ENCODE peak calls at places on chromosomes 3 and 15, in eight cellular contexts. G, Z, F, O, R, K, S and H are unnamed samples.

GRCh38 chr15:65336369-65336766 is 31.9 kb downstream of the RNU5B-1 start:
- DNase-seq in G (no peak), Z (no peak), F (no peak), O (no peak), R (no peak), K (no peak), S (no peak), H (no peak)

GRCh38 chr3:111700054-111700453 is 104.9 kb upstream of the ZBED2 start:
- DNase-seq in G (no peak), Z (no peak), F (no peak), O (no peak), R (no peak), K (no peak), S (no peak), H (no peak)

GRCh38 chr3:4826237-4827100 is 152.8 kb upstream of the BHLHE40 start:
- DNase-seq in G (peak; percentile 77), Z (peak; percentile 88), F (peak; percentile 76), O (no peak), R (no peak), K (peak; percentile 85), S (no peak), H (peak; percentile 95)

GRCh38 chr3:157572559-157573270 is 69.5 kb upstream of the VEPH1 start:
- DNase-seq in G (peak; percentile 46), Z (no peak), F (peak; percentile 26), O (no peak), R (peak; percentile 64), K (no peak), S (peak; percentile 32), H (no peak)

GRCh38 chr3:10706156-10707088 is 109.6 kb upstream of the SLC6A11 start:
- DNase-seq in G (no peak), Z (no peak), F (no peak), O (no peak), R (no peak), K (no peak), S (no peak), H (no peak)

GRCh38 chr15:57529748-57530147 is 62.0 kb upstream of the MYZAP start:
- DNase-seq in G (no peak), Z (no peak), F (no peak), O (no peak), R (no peak), K (no peak), S (no peak), H (no peak)

GRCh38 chr3:46913644-46914043 is 36.1 kb downstream of the PTH1R start:
- DNase-seq in G (peak; percentile 77), Z (no peak), F (peak; percentile 61), O (no peak), R (peak; percentile 81), K (peak; percentile 22), S (peak; percentile 81), H (no peak)

GRCh38 chr15:41734079-41734478 is 40.2 kb upstream of the MAPKBP1 start:
- DNase-seq in G (peak; percentile 37), Z (no peak), F (no peak), O (no peak), R (peak; percentile 58), K (no peak), S (no peak), H (no peak)

GRCh38 chr3:189342811-189343210 is 171.0 kb downstream of the TPRG1 start:
- DNase-seq in G (peak; percentile 21), Z (no peak), F (no peak), O (no peak), R (no peak), K (no peak), S (no peak), H (no peak)

GRCh38 chr15:65366122-65366892 is 11.5 kb downstream of the IGDCC3 start:
- DNase-seq in G (no peak), Z (no peak), F (no peak), O (no peak), R (no peak), K (no peak), S (no peak), H (no peak)

GRCh38 chr3:123333401-123333800 is 115.5 kb downstream of the ADCY5 start:
- DNase-seq in G (no peak), Z (no peak), F (no peak), O (no peak), R (no peak), K (peak; percentile 14), S (no peak), H (no peak)

GRCh38 chr3:53150247-53151085 is 10.5 kb upstream of the PRKCD start:
- DNase-seq in G (peak; percentile 36), Z (no peak), F (peak; percentile 91), O (no peak), R (peak; percentile 47), K (no peak), S (peak; percentile 67), H (no peak)

GRCh38 chr15:31489801-31490646 is 163.4 kb downstream of the KLF13 start:
- DNase-seq in G (peak; percentile 47), Z (no peak), F (peak; percentile 59), O (no peak), R (peak; percentile 62), K (no peak), S (peak; percentile 45), H (peak; percentile 73)

GRCh38 chr3:157493627-157494550 is 9.3 kb downstream of the VEPH1 start:
- DNase-seq in G (peak; percentile 56), Z (no peak), F (no peak), O (no peak), R (peak; percentile 71), K (no peak), S (peak; percentile 30), H (no peak)

GRCh38 chr3:60095511-60095910 is 1045.7 kb upstream of the CFAP20DC start:
- DNase-seq in G (no peak), Z (no peak), F (no peak), O (no peak), R (no peak), K (no peak), S (no peak), H (no peak)

GRCh38 chr3:136187868-136188267 is 8.3 kb downstream of the MSL2 start:
- DNase-seq in G (no peak), Z (no peak), F (no peak), O (no peak), R (no peak), K (no peak), S (no peak), H (no peak)

GRCh38 chr3:146308682-146309081 is 57.8 kb upstream of the PLSCR4 start:
- DNase-seq in G (peak; percentile 89), Z (no peak), F (no peak), O (no peak), R (peak; percentile 85), K (no peak), S (no peak), H (no peak)

GRCh38 chr3:46711305-46711704 is 6.4 kb downstream of the PRSS50 start:
- DNase-seq in G (no peak), Z (peak; percentile 13), F (no peak), O (no peak), R (no peak), K (no peak), S (no peak), H (peak; percentile 58)

GRCh38 chr15:96334705-96335428 is 4.4 kb downstream of the NR2F2 start:
- DNase-seq in G (peak; percentile 27), Z (no peak), F (no peak), O (no peak), R (no peak), K (no peak), S (no peak), H (no peak)

DNA sequence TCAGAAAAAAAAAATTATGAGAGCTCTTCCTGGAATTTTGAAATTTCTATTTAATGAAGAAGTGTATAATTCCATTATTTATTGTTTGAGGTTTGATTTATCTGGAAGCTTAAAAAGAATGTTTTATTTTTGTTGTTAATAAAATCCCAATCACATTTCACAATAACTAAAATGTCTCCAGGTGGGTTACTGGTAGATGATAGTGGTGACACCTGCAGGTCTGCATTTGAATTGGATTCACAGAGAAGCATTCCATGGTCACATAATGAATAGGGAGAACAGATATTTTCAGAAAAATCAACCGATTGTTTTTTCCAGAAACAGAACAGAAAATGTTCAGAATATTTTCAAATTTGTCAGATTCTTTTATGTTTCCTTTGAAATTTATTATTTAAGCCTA is 48.3 kb downstream of the ASB7 start:
- DNase-seq in G (no peak), Z (no peak), F (no peak), O (no peak), R (no peak), K (no peak), S (no peak), H (no peak)
- TF ChIP-seq CTCF in G (no peak), Z (no peak), F (no peak), O (peak; percentile 4), R (no peak), K (no peak), S (peak; percentile 40), H (no peak)

DNA sequence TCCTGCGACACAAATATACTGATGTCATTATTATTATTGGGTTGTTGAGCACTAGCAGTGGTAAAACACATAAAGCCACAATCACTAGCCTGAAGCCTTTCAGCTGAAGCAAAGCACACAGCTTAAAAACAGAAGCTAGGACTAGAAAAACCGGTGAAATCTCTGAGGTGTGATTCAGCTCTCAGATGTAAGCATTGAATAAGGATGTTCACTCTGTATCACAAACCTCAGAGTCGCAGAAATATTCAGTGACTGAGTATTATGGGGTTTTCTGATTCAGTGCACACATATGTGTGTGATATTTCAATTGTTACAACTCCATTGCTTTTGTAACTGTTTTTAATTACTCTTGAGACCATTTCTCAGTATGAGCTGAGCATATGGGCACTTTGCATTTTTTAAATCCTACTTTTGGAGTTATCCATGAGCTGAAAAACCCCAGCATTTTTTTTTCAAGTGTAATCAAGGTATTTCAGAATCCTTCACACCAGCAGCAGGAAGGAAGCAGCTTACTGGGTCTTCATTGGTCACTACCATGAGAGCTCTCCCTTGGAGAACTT is 868.8 kb downstream of the NTRK3 start:
- DNase-seq in G (peak; percentile 72), Z (no peak), F (no peak), O (no peak), R (no peak), K (no peak), S (peak; percentile 82), H (no peak)
- H3K4me3 ChIP-seq in G (no peak overlapping the region), Z (no peak overlapping the region), F (no peak overlapping the region), O (no peak overlapping the region), R (no peak overlapping the region), K (no peak overlapping the region), S (no peak overlapping the region), H (no peak overlapping the region)

DNA sequence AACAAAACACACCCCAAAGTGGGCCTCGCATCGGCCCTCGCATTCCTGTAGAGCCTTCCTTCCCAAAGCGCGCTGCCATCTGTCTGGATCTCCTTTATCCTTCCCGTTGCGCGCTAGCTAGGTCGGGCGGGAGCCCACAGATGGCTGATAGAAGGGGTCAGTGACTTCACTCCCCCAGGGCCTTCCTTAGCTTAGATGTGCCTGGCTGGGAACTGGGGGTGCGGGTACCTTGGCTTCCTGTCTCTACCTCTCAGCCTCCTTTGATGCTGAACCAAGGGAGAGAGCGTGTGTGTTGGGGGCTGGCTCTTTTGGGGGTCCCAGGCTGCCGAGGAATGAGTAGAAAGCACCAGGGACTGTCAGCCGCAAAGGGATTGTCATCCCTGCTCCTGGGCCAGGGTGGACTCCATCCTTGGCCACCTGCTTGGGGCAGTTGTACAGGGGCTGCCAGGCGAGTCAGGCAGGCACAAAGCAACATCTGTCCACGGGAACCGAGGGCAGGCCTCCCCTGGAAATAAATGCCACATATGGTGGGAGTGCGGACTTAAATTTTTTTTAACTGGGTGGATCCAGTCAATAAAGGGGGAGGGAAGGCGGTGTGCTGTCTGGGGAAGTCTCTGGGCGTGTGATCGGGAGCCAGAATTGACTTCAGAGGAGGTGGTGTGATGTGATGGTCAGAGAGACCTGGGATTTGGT is 1.9 kb downstream of the SMAD3 start:
- DNase-seq in G (no peak), Z (no peak), F (no peak), O (no peak), R (peak; percentile 39), K (no peak), S (peak; percentile 53), H (no peak)
- H3K27ac ChIP-seq in G (peak overlapping the region; percentile 96), Z (peak overlapping the region; percentile 38), F (peak overlapping the region; percentile 97), O (peak overlapping the region; percentile 78), R (peak overlapping the region; percentile 92), K (peak overlapping the region; percentile 96), S (peak overlapping the region; percentile 81), H (peak overlapping the region; percentile 95)

GRCh38 chr15:70399204-70399603 is 301.5 kb upstream of the TLE3 start:
- DNase-seq in G (no peak), Z (no peak), F (no peak), O (no peak), R (no peak), K (no peak), S (no peak), H (no peak)
- TF ChIP-seq CTCF in G (no peak), Z (no peak), F (no peak), O (no peak), R (no peak), K (no peak), S (no peak), H (no peak)